ENCODE peak calls at places on chromosomes 5 and 9, in four cellular contexts. C, P, A and X are unnamed samples.

GRCh38 chr9:133604214-133604613 is 5.0 kb downstream of the FAM163B start:
- DNase-seq in C (no peak), P (no peak), A (no peak), X (no peak)

GRCh38 chr9:16058131-16058549 is 505.3 kb downstream of the CCDC171 start:
- DNase-seq in C (peak; percentile 76), P (peak; percentile 82), A (peak; percentile 93), X (peak; percentile 15)

GRCh38 chr9:110208031-110208430 is at the start of gene C9orf152:
- DNase-seq in C (no peak), P (no peak), A (peak; percentile 52), X (no peak)

GRCh38 chr5:174402224-174402812 is 322.1 kb upstream of the MSX2 start:
- DNase-seq in C (no peak), P (no peak), A (peak; percentile 13), X (no peak)

GRCh38 chr5:135735831-135736230 is 98.6 kb upstream of the SLC25A48 start:
- DNase-seq in C (no peak), P (no peak), A (no peak), X (no peak)

GRCh38 chr5:129172561-129172960 is 78.0 kb downstream of the ISOC1 start:
- DNase-seq in C (peak; percentile 0), P (no peak), A (peak; percentile 25), X (no peak)

GRCh38 chr5:59360130-59360555 is 533.4 kb downstream of the PDE4D start:
- DNase-seq in C (peak; percentile 4), P (no peak), A (no peak), X (no peak)

GRCh38 chr9:137772281-137772873 is 105.2 kb upstream of the CACNA1B start:
- DNase-seq in C (peak; percentile 5), P (no peak), A (no peak), X (no peak)

GRCh38 chr9:113511856-113512761 is 48.6 kb downstream of the RGS3 start:
- DNase-seq in C (peak; percentile 67), P (peak; percentile 3), A (no peak), X (no peak)

GRCh38 chr5:124677376-124677998 is 69.0 kb downstream of the ZNF608 start:
- DNase-seq in C (no peak), P (no peak), A (no peak), X (no peak)

GRCh38 chr9:115115924-115116323 is 2.0 kb downstream of the TNC start:
- DNase-seq in C (peak; percentile 94), P (peak; percentile 90), A (peak; percentile 87), X (no peak)
- H3K9ac ChIP-seq in C (peak overlapping the region; percentile 65), P (peak overlapping the region; percentile 48), A (peak overlapping the region; percentile 79), X (peak overlapping the region; percentile 88)

GRCh38 chr5:52997424-52997823 is 8.3 kb downstream of the ITGA2 start:
- DNase-seq in C (peak; percentile 36), P (no peak), A (no peak), X (no peak)

GRCh38 chr5:52998552-52999313 is 9.6 kb downstream of the ITGA2 start:
- DNase-seq in C (no peak), P (no peak), A (no peak), X (no peak)

GRCh38 chr5:52995095-52995494 is 5.9 kb downstream of the ITGA2 start:
- DNase-seq in C (no peak), P (no peak), A (no peak), X (no peak)

GRCh38 chr5:52995914-52996313 is 6.8 kb downstream of the ITGA2 start:
- DNase-seq in C (no peak), P (no peak), A (no peak), X (no peak)

DNA sequence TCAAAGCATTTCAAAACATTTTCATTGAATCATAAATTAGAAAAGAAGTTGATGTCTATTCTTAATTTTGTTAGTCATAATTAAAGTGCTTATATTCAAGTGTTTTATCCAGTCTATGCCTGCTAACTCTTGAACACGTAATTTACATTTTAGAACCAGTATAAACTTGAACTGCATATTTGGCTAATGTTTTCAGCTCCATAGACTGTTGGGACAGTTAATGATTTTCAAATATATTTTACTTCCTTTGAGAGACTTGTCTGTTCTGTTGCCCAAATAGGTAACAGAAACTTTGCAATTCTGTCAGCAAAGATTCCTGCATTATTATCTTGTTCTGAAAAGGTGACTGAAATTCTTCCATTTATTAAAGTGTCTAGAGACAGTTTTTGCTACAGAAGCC is 7.8 kb downstream of the ITGA2 start:
- DNase-seq in C (no peak), P (no peak), A (no peak), X (no peak)
- H3K9ac ChIP-seq in C (peak overlapping the region; percentile 35), P (no peak overlapping the region), A (no peak overlapping the region), X (peak overlapping the region; percentile 4)

GRCh38 chr5:134046801-134047707 is 42.3 kb upstream of the VDAC1 start:
- DNase-seq in C (no peak), P (no peak), A (no peak), X (no peak)
- H3K9ac ChIP-seq in C (no peak overlapping the region), P (no peak overlapping the region), A (no peak overlapping the region), X (no peak overlapping the region)

GRCh38 chr5:45110399-45110798 is 301.7 kb downstream of the MRPS30 start:
- DNase-seq in C (no peak), P (no peak), A (no peak), X (no peak)
- H3K9ac ChIP-seq in C (no peak overlapping the region), P (no peak overlapping the region), A (no peak overlapping the region), X (no peak overlapping the region)